ENCODE peak calls at places on chromosomes 16 and 17, in seven cellular contexts. V is GM12878, O is SK-N-SH, Y is H1, A is HCT116, E is HepG2, C is K562. L is an unnamed sample.

GRCh38 chr16:11004957-11005610 is 60.7 kb downstream of the CLEC16A start:
- DNase-seq in V (no peak), O (no peak), Y (no peak), A (no peak), E (no peak), C (no peak), L (no peak)

GRCh38 chr16:8716592-8716991 is 42.2 kb downstream of the ABAT start:
- DNase-seq in V (no peak), O (no peak), Y (no peak), A (no peak), E (no peak), C (no peak), L (peak; percentile 7)

GRCh38 chr17:56824503-56824902 is 9.2 kb downstream of the C17orf67 start:
- DNase-seq in V (no peak), O (no peak), Y (no peak), A (no peak), E (no peak), C (no peak), L (no peak)

GRCh38 chr17:38749222-38750043 is 1.3 kb upstream of the PCGF2 start:
- DNase-seq in V (no peak), O (peak; percentile 65), Y (no peak), A (peak; percentile 56), E (peak; percentile 89), C (peak; percentile 65), L (peak; percentile 67)

GRCh38 chr17:44599298-44600175 is 42.3 kb downstream of the FZD2 start:
- DNase-seq in V (no peak), O (no peak), Y (no peak), A (no peak), E (no peak), C (peak; percentile 39), L (no peak)

GRCh38 chr16:85200471-85201278 is 88.4 kb upstream of the CIBAR2 start:
- DNase-seq in V (no peak), O (no peak), Y (no peak), A (peak; percentile 54), E (peak; percentile 56), C (peak; percentile 60), L (no peak)

GRCh38 chr17:3531266-3532101 is 26.1 kb downstream of the TRPV3 start:
- DNase-seq in V (no peak), O (no peak), Y (no peak), A (no peak), E (no peak), C (no peak), L (no peak)

GRCh38 chr17:74020522-74020921 is 183.0 kb upstream of the RPL38 start:
- DNase-seq in V (no peak), O (no peak), Y (no peak), A (no peak), E (no peak), C (no peak), L (no peak)

GRCh38 chr16:66588981-66589713 is 9.9 kb downstream of the CMTM2 start:
- DNase-seq in V (no peak), O (no peak), Y (no peak), A (no peak), E (peak; percentile 55), C (peak; percentile 72), L (no peak)

GRCh38 chr16:1787056-1787321 is 4.2 kb downstream of the NUBP2 start:
- DNase-seq in V (no peak), O (no peak), Y (no peak), A (no peak), E (no peak), C (no peak), L (no peak)

GRCh38 chr16:1788095-1788707 is 5.3 kb downstream of the IGFALS start:
- DNase-seq in V (no peak), O (no peak), Y (no peak), A (no peak), E (no peak), C (no peak), L (no peak)

GRCh38 chr16:1788708-1789100 is 4.8 kb downstream of the IGFALS start:
- DNase-seq in V (no peak), O (no peak), Y (no peak), A (no peak), E (no peak), C (no peak), L (no peak)

GRCh38 chr16:1786242-1787055 is 3.7 kb downstream of the NUBP2 start:
- DNase-seq in V (no peak), O (no peak), Y (no peak), A (no peak), E (no peak), C (no peak), L (no peak)

DNA sequence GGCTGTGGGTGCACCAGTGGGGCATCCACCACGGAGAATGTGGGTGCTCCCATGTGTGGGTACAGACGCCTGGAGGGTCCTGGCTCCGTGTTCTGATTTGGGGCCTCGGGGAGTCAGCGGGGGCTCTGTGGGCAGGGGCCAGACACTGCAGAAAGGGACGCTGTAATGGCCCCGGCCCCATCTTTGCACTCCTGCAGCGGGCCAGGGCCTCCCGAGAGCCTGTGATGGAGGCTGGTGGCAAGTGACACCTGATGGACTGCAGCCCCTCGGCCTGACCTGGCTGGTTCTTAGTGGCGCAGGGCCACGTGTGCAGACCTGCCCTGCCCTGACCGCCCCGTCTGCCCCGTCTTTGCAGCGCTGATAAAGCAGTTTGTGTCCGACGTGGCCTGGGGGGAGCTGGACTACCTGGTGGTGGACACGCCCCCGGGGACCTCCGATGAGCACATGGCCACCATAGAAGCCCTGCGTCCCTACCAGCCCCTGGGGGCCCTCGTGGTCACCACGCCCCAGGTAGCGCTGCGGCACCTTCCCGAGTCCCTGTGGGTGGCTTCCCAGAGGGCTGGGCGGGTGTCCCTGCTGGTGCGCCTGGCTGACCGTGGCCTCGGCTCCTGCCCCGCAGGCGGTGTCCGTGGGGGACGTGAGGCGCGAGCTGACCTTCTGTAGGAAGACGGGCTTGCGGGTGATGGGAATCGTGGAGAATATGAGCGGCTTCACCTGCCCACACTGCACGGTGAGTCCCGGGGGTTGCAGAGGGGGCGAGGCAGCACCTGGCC is 4.7 kb downstream of the NUBP2 start:
- DNase-seq in V (no peak), O (no peak), Y (no peak), A (no peak), E (no peak), C (no peak), L (no peak)
- TF ChIP-seq JUND in V (no peak), O (no peak), Y (no peak), A (no peak), E (no peak), C (no peak), L (no peak)

DNA sequence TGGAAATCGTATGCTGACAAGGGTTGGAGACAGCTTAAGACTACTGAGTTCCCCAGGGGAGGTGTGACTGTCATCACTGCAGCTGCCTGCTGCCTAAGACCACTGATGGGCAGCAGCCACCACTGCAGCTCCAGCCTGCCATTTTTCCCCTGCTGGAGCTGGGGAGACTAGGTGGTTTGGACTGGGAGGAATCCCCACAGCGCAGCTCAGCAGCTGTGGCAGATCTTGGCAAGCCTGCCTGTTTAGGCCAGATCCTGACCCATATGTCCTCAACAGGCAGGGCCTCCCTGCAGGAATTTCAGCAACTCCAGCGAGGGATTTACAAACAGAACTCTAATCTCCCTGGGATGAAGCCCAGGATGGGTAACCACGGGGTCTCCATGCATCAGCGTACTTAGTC is 356.4 kb upstream of the TOM1L1 start:
- DNase-seq in V (no peak), O (peak; percentile 8), Y (peak; percentile 19), A (no peak), E (no peak), C (no peak), L (no peak)
- TF ChIP-seq JUND in V (no peak), O (no peak), Y (no peak), A (no peak), E (no peak), C (no peak), L (no peak)

DNA sequence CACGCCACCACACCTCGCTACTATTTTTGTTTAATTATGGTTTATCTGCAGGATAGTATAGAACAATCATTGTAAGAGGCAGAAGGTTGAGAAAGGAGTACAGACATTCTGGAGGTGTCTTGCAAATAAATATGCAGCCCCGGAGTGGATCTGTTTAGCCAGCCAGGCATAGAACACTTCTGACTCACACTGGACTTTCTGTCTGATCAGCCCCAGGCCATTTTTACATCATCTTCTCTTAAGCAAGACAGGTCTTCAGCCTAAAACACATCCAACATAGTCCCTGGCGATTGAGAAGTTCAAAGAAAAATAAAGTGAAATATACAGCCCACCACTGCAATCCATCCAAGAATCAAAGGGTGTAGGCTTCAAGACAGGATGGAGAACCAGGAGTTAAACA is 81.4 kb downstream of the XYLT1 start:
- DNase-seq in V (no peak), O (no peak), Y (no peak), A (no peak), E (no peak), C (no peak), L (no peak)
- TF ChIP-seq JUND in V (no peak), O (no peak), Y (no peak), A (no peak), E (no peak), C (no peak), L (no peak)

DNA sequence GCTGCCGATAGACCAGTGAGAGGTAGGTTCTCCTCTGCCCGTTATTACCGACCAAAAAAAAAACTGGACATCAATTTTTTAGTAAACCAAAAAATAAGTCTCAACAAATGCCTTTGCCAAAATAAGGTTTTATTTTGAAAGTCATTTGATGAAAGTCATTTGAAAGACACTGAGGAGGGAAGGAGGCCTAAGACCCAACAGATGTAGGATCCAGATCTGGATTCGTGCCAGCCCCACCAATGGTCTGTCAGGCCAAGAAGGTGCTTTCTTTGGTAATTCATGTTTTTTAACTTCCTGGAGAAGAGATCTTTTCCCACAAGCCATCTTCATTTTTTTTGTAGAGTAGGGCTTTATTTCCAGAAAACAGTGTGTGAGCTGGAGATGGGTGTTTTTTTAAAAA is 18.1 kb downstream of the NTAN1 start:
- DNase-seq in V (no peak), O (no peak), Y (no peak), A (no peak), E (no peak), C (peak; percentile 48), L (no peak)
- TF ChIP-seq JUND in V (no peak), O (no peak), Y (no peak), A (no peak), E (no peak), C (no peak), L (no peak)

DNA sequence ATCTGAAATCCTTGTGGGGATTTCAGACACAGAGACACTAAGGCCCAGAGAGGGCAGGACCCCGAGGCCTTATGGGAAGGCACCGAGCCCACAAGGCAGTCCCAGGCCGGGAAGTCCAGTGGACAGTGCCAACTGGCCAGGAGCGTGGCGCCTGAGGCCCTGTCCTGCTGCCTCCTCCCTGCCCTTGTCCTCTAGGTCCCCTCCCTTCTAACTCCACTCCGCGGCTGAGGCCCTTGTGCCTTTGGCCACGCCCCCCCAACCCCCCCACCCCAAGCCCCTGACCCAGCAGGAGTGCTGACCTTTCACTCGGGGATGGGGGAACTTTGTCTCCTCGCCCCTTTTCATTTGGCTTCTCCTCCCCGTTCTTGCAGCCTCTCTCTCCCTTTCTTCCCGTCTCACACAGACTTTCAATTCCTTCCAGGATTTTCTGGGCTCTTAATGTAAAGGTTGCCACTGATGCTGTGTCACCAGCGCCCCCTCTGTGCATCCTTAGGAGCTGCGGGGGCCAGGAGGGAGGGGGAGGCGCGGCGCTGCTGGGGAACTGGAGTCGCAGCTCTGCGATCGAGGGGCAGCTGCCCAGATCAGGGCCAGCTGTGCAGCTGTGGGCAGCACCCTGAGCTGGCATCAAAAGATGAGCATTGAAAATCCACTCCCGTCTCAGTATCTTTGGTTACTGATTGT is 29.1 kb downstream of the CRHR1 start:
- DNase-seq in V (no peak), O (peak; percentile 65), Y (peak; percentile 43), A (no peak), E (no peak), C (peak; percentile 62), L (no peak)
- TF ChIP-seq JUND in V (no peak), O (no peak), Y (no peak), A (no peak), E (no peak), C (no peak), L (no peak)

GRCh38 chr17:71407972-71408371 is 712.8 kb upstream of the SOX9 start:
- DNase-seq in V (no peak), O (peak; percentile 17), Y (no peak), A (no peak), E (no peak), C (no peak), L (no peak)
- TF ChIP-seq JUND in V (no peak), O (no peak), Y (no peak), A (no peak), E (no peak), C (no peak), L (no peak)

L was measured in T47D.